ENCODE peak calls at places on chromosomes 12 and 14, in nine cellular contexts. One of them, this sample, is unnamed.

GRCh38 chr12:111519937-111520336 is 79.2 kb downstream of the ATXN2 start:
- DNase-seq in psoas muscle: no peak
- DNase-seq in AG04449: no peak
- DNase-seq in breast epithelium: no peak
- DNase-seq in lower leg skin: no peak
- DNase-seq in NB4: no peak
- DNase-seq in heart right ventricle: no peak
- DNase-seq in AG09309: no peak
- DNase-seq in ascending aorta: no peak
- DNase-seq in this sample: no peak

GRCh38 chr12:114213055-114213561 is 192.8 kb downstream of the TBX5 start:
- DNase-seq in psoas muscle: no peak
- DNase-seq in AG04449: no peak
- DNase-seq in breast epithelium: no peak
- DNase-seq in lower leg skin: no peak
- DNase-seq in NB4: peak; percentile 18
- DNase-seq in heart right ventricle: peak; percentile 39
- DNase-seq in AG09309: no peak
- DNase-seq in ascending aorta: no peak
- DNase-seq in this sample: no peak

GRCh38 chr12:4293942-4294505 is 20.5 kb downstream of the CCND2 start:
- DNase-seq in psoas muscle: no peak
- DNase-seq in AG04449: no peak
- DNase-seq in breast epithelium: no peak
- DNase-seq in lower leg skin: no peak
- DNase-seq in NB4: no peak
- DNase-seq in heart right ventricle: no peak
- DNase-seq in AG09309: no peak
- DNase-seq in ascending aorta: no peak
- DNase-seq in this sample: no peak

GRCh38 chr12:5910790-5911548 is 34.1 kb downstream of the ANO2 start:
- DNase-seq in psoas muscle: no peak
- DNase-seq in AG04449: no peak
- DNase-seq in breast epithelium: no peak
- DNase-seq in lower leg skin: peak; percentile 53
- DNase-seq in NB4: no peak
- DNase-seq in heart right ventricle: no peak
- DNase-seq in AG09309: no peak
- DNase-seq in ascending aorta: no peak
- DNase-seq in this sample: no peak

GRCh38 chr14:91614187-91614586 is 104.1 kb upstream of the PPP4R3A start:
- DNase-seq in psoas muscle: no peak
- DNase-seq in AG04449: no peak
- DNase-seq in breast epithelium: no peak
- DNase-seq in lower leg skin: no peak
- DNase-seq in NB4: peak; percentile 2
- DNase-seq in heart right ventricle: no peak
- DNase-seq in AG09309: no peak
- DNase-seq in ascending aorta: no peak
- DNase-seq in this sample: no peak

GRCh38 chr14:59107819-59108218 is 80.6 kb upstream of the DAAM1 start:
- DNase-seq in psoas muscle: peak; percentile 80
- DNase-seq in AG04449: no peak
- DNase-seq in breast epithelium: no peak
- DNase-seq in lower leg skin: no peak
- DNase-seq in NB4: no peak
- DNase-seq in heart right ventricle: no peak
- DNase-seq in AG09309: no peak
- DNase-seq in ascending aorta: no peak
- DNase-seq in this sample: no peak

GRCh38 chr12:71455028-71455737 is 15.6 kb downstream of the LGR5 start:
- DNase-seq in psoas muscle: no peak
- DNase-seq in AG04449: no peak
- DNase-seq in breast epithelium: no peak
- DNase-seq in lower leg skin: no peak
- DNase-seq in NB4: no peak
- DNase-seq in heart right ventricle: no peak
- DNase-seq in AG09309: no peak
- DNase-seq in ascending aorta: no peak
- DNase-seq in this sample: no peak

GRCh38 chr12:91732086-91732485 is 413.6 kb downstream of the BTG1 start:
- DNase-seq in psoas muscle: no peak
- DNase-seq in AG04449: no peak
- DNase-seq in breast epithelium: no peak
- DNase-seq in lower leg skin: no peak
- DNase-seq in NB4: no peak
- DNase-seq in heart right ventricle: no peak
- DNase-seq in AG09309: no peak
- DNase-seq in ascending aorta: no peak
- DNase-seq in this sample: peak; percentile 1

GRCh38 chr12:121279507-121279915 is 17.0 kb downstream of the CAMKK2 start:
- DNase-seq in psoas muscle: peak; percentile 69
- DNase-seq in AG04449: no peak
- DNase-seq in breast epithelium: no peak
- DNase-seq in lower leg skin: peak; percentile 89
- DNase-seq in NB4: no peak
- DNase-seq in heart right ventricle: peak; percentile 53
- DNase-seq in AG09309: no peak
- DNase-seq in ascending aorta: no peak
- DNase-seq in this sample: no peak

GRCh38 chr12:77685112-77685511 is 145.6 kb upstream of the NAV3 start:
- DNase-seq in psoas muscle: peak; percentile 43
- DNase-seq in AG04449: peak; percentile 49
- DNase-seq in breast epithelium: peak; percentile 37
- DNase-seq in lower leg skin: peak; percentile 85
- DNase-seq in NB4: peak; percentile 68
- DNase-seq in heart right ventricle: peak; percentile 69
- DNase-seq in AG09309: peak; percentile 58
- DNase-seq in ascending aorta: peak; percentile 64
- DNase-seq in this sample: peak; percentile 63

GRCh38 chr12:63440063-63440462 is 228.2 kb downstream of the DPY19L2 start:
- DNase-seq in psoas muscle: no peak
- DNase-seq in AG04449: no peak
- DNase-seq in breast epithelium: no peak
- DNase-seq in lower leg skin: no peak
- DNase-seq in NB4: no peak
- DNase-seq in heart right ventricle: no peak
- DNase-seq in AG09309: no peak
- DNase-seq in ascending aorta: no peak
- DNase-seq in this sample: no peak

GRCh38 chr12:10211975-10212622 is 578 bp upstream of the GABARAPL1 start:
- DNase-seq in psoas muscle: peak; percentile 99
- DNase-seq in AG04449: peak; percentile 98
- DNase-seq in breast epithelium: peak; percentile 98
- DNase-seq in lower leg skin: peak; percentile 99
- DNase-seq in NB4: peak; percentile 91
- DNase-seq in heart right ventricle: peak; percentile 98
- DNase-seq in AG09309: peak; percentile 98
- DNase-seq in ascending aorta: peak; percentile 99
- DNase-seq in this sample: peak; percentile 97

GRCh38 chr12:6326316-6326959 is 15.4 kb downstream of the TNFRSF1A start:
- DNase-seq in psoas muscle: peak; percentile 79
- DNase-seq in AG04449: no peak
- DNase-seq in breast epithelium: no peak
- DNase-seq in lower leg skin: no peak
- DNase-seq in NB4: peak; percentile 82
- DNase-seq in heart right ventricle: peak; percentile 77
- DNase-seq in AG09309: no peak
- DNase-seq in ascending aorta: no peak
- DNase-seq in this sample: no peak

GRCh38 chr12:101942206-101942605 is 64.8 kb downstream of the DRAM1 start:
- DNase-seq in psoas muscle: no peak
- DNase-seq in AG04449: no peak
- DNase-seq in breast epithelium: no peak
- DNase-seq in lower leg skin: no peak
- DNase-seq in NB4: no peak
- DNase-seq in heart right ventricle: no peak
- DNase-seq in AG09309: no peak
- DNase-seq in ascending aorta: no peak
- DNase-seq in this sample: no peak

DNA sequence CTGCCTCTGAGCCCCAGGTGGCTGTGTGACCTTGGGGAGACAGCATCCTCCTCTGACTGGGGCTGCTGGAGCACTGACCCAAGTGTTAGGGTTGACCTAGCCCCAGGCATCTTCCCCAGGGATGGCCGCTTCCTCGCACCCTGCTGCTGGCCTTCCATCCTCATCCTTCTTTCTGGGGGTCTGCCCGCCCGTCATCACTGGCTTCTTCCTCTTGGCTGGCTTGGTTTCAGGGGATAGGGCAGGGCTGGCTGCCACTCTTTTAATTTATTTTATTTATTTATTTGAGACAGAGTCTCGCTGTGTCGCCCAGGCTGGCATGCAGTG is 3.5 kb downstream of the TEDC1 start:
- DNase-seq in psoas muscle: peak; percentile 47
- DNase-seq in AG04449: no peak
- DNase-seq in breast epithelium: no peak
- DNase-seq in lower leg skin: no peak
- DNase-seq in NB4: no peak
- DNase-seq in heart right ventricle: no peak
- DNase-seq in AG09309: no peak
- DNase-seq in ascending aorta: no peak
- DNase-seq in this sample: no peak
- TF ChIP-seq CTCF in psoas muscle: no peak
- TF ChIP-seq CTCF in AG04449: no peak
- TF ChIP-seq CTCF in breast epithelium: no peak
- TF ChIP-seq CTCF in lower leg skin: no peak
- TF ChIP-seq CTCF in NB4: no peak
- TF ChIP-seq CTCF in heart right ventricle: no peak
- TF ChIP-seq CTCF in AG09309: no peak
- TF ChIP-seq CTCF in ascending aorta: no peak
- TF ChIP-seq CTCF in this sample: no peak

DNA sequence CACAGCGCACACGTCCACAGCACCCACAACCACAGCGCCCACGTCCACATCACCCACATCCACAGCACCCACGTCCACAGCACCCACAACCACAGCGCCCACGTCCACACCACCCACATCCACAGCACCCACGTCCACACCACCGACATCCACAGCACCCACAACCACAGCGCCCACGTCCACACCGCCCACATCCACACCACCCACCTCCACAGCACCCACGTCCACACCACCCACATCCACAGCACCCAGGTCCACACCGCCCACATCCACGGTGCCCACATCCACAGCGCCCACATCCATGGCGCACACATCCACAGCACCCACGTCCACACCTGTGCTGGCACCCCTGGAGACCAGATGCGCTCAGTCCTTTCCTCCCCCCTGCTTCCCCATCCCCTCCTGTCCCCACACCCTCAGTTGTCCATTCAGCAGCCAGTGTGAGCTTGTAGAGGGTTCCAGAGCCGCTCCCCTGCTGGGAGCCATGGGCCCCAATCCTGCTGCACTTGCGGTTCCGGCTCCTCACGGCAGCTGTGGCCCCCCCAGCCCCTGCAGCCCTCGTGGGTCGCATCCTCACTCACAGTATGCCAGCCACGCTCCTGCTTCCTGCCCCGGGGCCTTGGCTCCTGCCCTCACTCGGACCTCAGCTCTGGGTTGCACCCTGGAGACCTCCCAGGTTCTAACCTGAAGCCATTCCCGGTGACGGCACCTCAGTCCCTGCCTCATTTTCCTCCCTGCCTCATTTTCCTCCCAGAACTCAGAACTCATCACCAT is 37.8 kb downstream of the GALNT9 start:
- DNase-seq in psoas muscle: peak; percentile 36
- DNase-seq in AG04449: no peak
- DNase-seq in breast epithelium: no peak
- DNase-seq in lower leg skin: no peak
- DNase-seq in NB4: no peak
- DNase-seq in heart right ventricle: no peak
- DNase-seq in AG09309: no peak
- DNase-seq in ascending aorta: no peak
- DNase-seq in this sample: no peak
- H3K4me3 ChIP-seq in psoas muscle: no peak overlapping the region
- H3K4me3 ChIP-seq in AG04449: no peak overlapping the region
- H3K4me3 ChIP-seq in breast epithelium: no peak overlapping the region
- H3K4me3 ChIP-seq in lower leg skin: no peak overlapping the region
- H3K4me3 ChIP-seq in NB4: no peak overlapping the region
- H3K4me3 ChIP-seq in heart right ventricle: no peak overlapping the region
- H3K4me3 ChIP-seq in AG09309: no peak overlapping the region
- H3K4me3 ChIP-seq in ascending aorta: no peak overlapping the region
- H3K4me3 ChIP-seq in this sample: no peak overlapping the region

DNA sequence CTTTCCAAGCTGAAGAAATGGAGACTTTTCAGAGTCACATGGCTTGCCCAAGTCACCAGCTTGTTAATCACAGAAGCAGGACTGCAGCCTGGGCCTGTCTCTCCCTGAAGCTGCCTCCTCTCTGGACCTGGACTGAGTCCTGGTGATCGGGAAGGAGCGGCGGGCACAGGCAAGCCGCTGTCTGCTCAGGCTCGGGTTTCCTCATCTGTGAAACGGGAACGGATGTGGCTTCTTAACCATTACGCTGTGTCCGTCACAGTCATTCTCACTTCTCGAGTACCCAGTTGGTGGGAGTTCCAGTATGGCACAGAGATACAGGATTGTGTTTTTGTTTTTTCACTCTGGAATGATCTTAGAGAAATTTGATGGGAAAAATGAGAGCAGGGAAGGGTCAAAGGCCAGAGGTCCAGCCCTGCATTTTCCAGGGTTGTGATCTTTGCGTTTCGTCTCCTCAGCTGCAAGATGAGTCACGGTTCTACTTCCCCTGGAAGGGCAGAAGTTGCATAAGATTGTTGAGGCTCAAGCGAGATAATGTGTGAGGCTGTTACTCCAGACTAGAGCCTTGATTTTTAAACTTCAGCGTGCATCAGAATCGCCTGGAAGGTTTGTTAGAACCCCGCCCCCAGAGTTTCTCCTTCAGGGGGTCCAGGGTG is 7.6 kb upstream of the LRTM2 start:
- DNase-seq in psoas muscle: peak; percentile 56
- DNase-seq in AG04449: no peak
- DNase-seq in breast epithelium: no peak
- DNase-seq in lower leg skin: no peak
- DNase-seq in NB4: peak; percentile 93
- DNase-seq in heart right ventricle: peak; percentile 28
- DNase-seq in AG09309: no peak
- DNase-seq in ascending aorta: no peak
- DNase-seq in this sample: no peak
- TF ChIP-seq CTCF in psoas muscle: no peak
- TF ChIP-seq CTCF in AG04449: no peak
- TF ChIP-seq CTCF in breast epithelium: no peak
- TF ChIP-seq CTCF in lower leg skin: no peak
- TF ChIP-seq CTCF in NB4: no peak
- TF ChIP-seq CTCF in heart right ventricle: no peak
- TF ChIP-seq CTCF in AG09309: no peak
- TF ChIP-seq CTCF in ascending aorta: no peak
- TF ChIP-seq CTCF in this sample: no peak

DNA sequence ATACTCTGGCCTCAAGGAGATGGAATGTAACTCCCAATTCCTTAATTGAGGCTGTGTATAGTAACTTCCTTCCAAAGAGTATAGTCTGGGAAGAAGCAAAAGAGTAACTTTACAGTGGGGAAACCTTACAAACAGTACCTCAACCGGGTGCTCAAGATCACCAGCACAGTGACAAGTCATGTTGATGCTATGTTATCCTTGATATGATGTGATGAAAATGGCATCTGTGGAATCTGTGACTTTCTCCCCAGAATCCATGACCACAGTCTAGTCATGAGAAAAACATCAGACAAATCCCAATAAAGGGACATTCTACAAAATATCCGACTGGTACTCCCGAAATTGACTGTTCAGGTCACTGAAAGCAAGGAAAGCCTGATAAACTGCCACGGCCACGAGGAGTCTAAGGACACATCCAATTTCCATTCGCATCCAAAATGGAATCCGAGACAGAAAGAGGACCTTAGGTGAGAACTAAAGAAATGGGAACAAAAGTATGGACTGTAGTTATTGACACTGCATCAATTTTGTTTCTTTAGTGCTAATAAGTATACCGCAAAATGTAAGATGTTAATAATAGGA is 97.3 kb upstream of the FRMD6 start:
- DNase-seq in psoas muscle: no peak
- DNase-seq in AG04449: peak; percentile 91
- DNase-seq in breast epithelium: no peak
- DNase-seq in lower leg skin: no peak
- DNase-seq in NB4: no peak
- DNase-seq in heart right ventricle: no peak
- DNase-seq in AG09309: peak; percentile 73
- DNase-seq in ascending aorta: no peak
- DNase-seq in this sample: no peak
- H3K4me3 ChIP-seq in psoas muscle: no peak overlapping the region
- H3K4me3 ChIP-seq in AG04449: no peak overlapping the region
- H3K4me3 ChIP-seq in breast epithelium: no peak overlapping the region
- H3K4me3 ChIP-seq in lower leg skin: no peak overlapping the region
- H3K4me3 ChIP-seq in NB4: no peak overlapping the region
- H3K4me3 ChIP-seq in heart right ventricle: no peak overlapping the region
- H3K4me3 ChIP-seq in AG09309: no peak overlapping the region
- H3K4me3 ChIP-seq in ascending aorta: no peak overlapping the region
- H3K4me3 ChIP-seq in this sample: no peak overlapping the region

This sample was measured in HFF-Myc.